ENCODE peak calls at places on chromosomes 11 and 22, in eight cellular contexts. Q, S, H, A, E, T, F and K are unnamed samples.

GRCh38 chr11:60844870-60845221 is 2.9 kb downstream of the CCDC86 start:
- DNase-seq in Q (no peak), S (no peak), H (peak), A (no peak), E (no peak), T (peak), F (no peak), K (no peak)

GRCh38 chr11:130118636-130119387 is 40.8 kb upstream of the ST14 start:
- DNase-seq in Q (no peak), S (no peak), H (no peak), A (no peak), E (peak), T (no peak), F (no peak), K (no peak)

GRCh38 chr11:26623076-26623666 is 51.1 kb upstream of the MUC15 start:
- DNase-seq in Q (no peak), S (no peak), H (peak), A (no peak), E (no peak), T (no peak), F (no peak), K (peak)

GRCh38 chr11:115170133-115170815 is 333.9 kb downstream of the CADM1 start:
- DNase-seq in Q (no peak), S (no peak), H (peak), A (no peak), E (peak), T (peak), F (no peak), K (peak)

GRCh38 chr22:33757443-33758124 is 162.7 kb downstream of the LARGE1 start:
- DNase-seq in Q (no peak), S (no peak), H (no peak), A (no peak), E (no peak), T (no peak), F (no peak), K (peak)

GRCh38 chr11:15189189-15189588 is 74.5 kb downstream of the INSC start:
- DNase-seq in Q (no peak), S (no peak), H (no peak), A (no peak), E (no peak), T (no peak), F (no peak), K (no peak)

GRCh38 chr11:106344392-106344791 is 266.9 kb downstream of the AASDHPPT start:
- DNase-seq in Q (no peak), S (no peak), H (peak), A (no peak), E (no peak), T (no peak), F (no peak), K (peak)

GRCh38 chr11:66543263-66544107 is 2.4 kb downstream of the ZDHHC24 start:
- DNase-seq in Q (no peak), S (no peak), H (peak), A (no peak), E (no peak), T (peak), F (no peak), K (peak)

GRCh38 chr22:35589071-35589735 is 27.9 kb downstream of the MB start:
- DNase-seq in Q (no peak), S (no peak), H (peak), A (peak), E (no peak), T (peak), F (no peak), K (peak)

GRCh38 chr11:1879941-1880720 is 11.6 kb downstream of the PRR33 start:
- DNase-seq in Q (peak), S (peak), H (peak), A (no peak), E (no peak), T (peak), F (peak), K (peak)

GRCh38 chr22:25334091-25334490 is 114.7 kb downstream of the CRYBB2 start:
- DNase-seq in Q (no peak), S (peak), H (peak), A (no peak), E (peak), T (peak), F (no peak), K (peak)

GRCh38 chr11:587978-588380 is 11.7 kb downstream of the PHRF1 start:
- DNase-seq in Q (peak), S (no peak), H (peak), A (no peak), E (no peak), T (peak), F (no peak), K (peak)

GRCh38 chr22:47307326-47307725 is 544.9 kb downstream of the TBC1D22A start:
- DNase-seq in Q (no peak), S (no peak), H (no peak), A (no peak), E (no peak), T (peak), F (no peak), K (peak)

GRCh38 chr11:30763951-30764350 is 177.8 kb upstream of the MPPED2 start:
- DNase-seq in Q (no peak), S (no peak), H (no peak), A (no peak), E (no peak), T (no peak), F (no peak), K (no peak)

GRCh38 chr11:74551754-74552145 is 40.6 kb upstream of the POLD3 start:
- DNase-seq in Q (no peak), S (no peak), H (no peak), A (no peak), E (no peak), T (no peak), F (no peak), K (no peak)

GRCh38 chr22:44752285-44753188 is at the start of gene ARHGAP8:
- DNase-seq in Q (peak), S (no peak), H (peak), A (peak), E (no peak), T (no peak), F (no peak), K (no peak)

GRCh38 chr11:40797981-40798380 is 661.5 kb downstream of the LRRC4C start:
- DNase-seq in Q (no peak), S (no peak), H (no peak), A (no peak), E (peak), T (no peak), F (no peak), K (peak)

GRCh38 chr11:116353517-116353916 is 419.3 kb downstream of the BUD13 start:
- DNase-seq in Q (no peak), S (no peak), H (peak), A (no peak), E (no peak), T (no peak), F (no peak), K (no peak)

GRCh38 chr11:6694229-6694535 is 11.0 kb upstream of the MRPL17 start:
- DNase-seq in Q (no peak), S (no peak), H (no peak), A (no peak), E (no peak), T (no peak), F (no peak), K (no peak)

GRCh38 chr22:38023045-38023444 is 34.2 kb upstream of the PICK1 start:
- DNase-seq in Q (no peak), S (no peak), H (no peak), A (no peak), E (no peak), T (no peak), F (no peak), K (no peak)

GRCh38 chr11:67644042-67644441 is 4.5 kb upstream of the TBX10 start:
- DNase-seq in Q (no peak), S (no peak), H (peak), A (peak), E (no peak), T (no peak), F (no peak), K (peak)

GRCh38 chr11:12189543-12190235 is 79.3 kb downstream of the MICAL2 start:
- DNase-seq in Q (no peak), S (no peak), H (no peak), A (peak), E (no peak), T (no peak), F (peak), K (no peak)

GRCh38 chr22:47686594-47687363 is 924.3 kb downstream of the TBC1D22A start:
- DNase-seq in Q (no peak), S (no peak), H (no peak), A (no peak), E (no peak), T (no peak), F (no peak), K (no peak)

GRCh38 chr22:42697542-42698013 is 23.1 kb downstream of the A4GALT start:
- DNase-seq in Q (no peak), S (no peak), H (peak), A (peak), E (no peak), T (peak), F (peak), K (peak)

GRCh38 chr22:36237462-36238347 is 1.6 kb downstream of the APOL2 start:
- DNase-seq in Q (no peak), S (no peak), H (no peak), A (no peak), E (peak), T (peak), F (no peak), K (peak)

GRCh38 chr11:120218695-120219033 is 7.8 kb downstream of the OAF start:
- DNase-seq in Q (no peak), S (no peak), H (no peak), A (no peak), E (no peak), T (no peak), F (no peak), K (no peak)

GRCh38 chr11:119728651-119729580 is at the start of gene NECTIN1:
- DNase-seq in Q (peak), S (peak), H (peak), A (peak), E (peak), T (peak), F (peak), K (peak)

DNA sequence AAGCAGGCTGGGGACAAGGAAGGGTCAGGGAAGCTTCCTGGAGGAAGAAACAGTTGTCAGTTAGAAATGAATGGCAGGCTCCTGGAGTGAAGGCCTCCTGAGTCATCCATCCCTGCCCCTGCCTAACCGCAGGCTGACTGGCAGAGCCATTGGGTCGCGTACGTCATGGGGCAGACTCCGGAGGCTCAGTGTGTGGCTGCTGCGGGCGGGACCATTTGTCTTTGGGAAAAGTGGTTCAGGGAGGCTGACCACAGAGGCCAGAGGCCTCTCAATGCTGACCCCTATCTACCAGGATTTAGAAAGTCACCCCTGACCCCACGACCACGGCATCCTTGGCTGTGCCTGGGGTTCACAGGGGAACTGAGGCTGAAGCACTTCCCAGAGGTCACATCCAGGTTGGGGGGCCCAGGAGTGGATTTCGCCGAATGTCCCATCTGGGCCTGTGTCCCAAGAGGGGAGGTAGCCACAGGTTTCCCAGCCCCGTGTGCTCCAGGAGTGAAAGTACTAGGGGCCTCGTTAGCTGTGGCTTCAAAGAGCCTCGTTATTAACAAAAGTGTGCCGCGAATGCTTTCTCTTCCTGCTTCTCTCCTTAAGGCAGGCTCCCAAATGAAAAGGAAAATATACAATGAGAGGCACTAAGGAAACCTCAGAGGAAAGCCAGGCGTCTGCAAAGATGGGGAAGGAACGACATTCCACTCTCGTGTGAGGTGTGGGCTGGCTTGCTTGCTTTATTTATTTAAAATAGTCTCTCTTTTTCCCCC is 58.9 kb downstream of the FLRT1 start:
- DNase-seq in Q (no peak), S (no peak), H (no peak), A (peak), E (no peak), T (peak), F (no peak), K (peak)
- TF ChIP-seq CTCF in Q (no peak), S (peak), H (no peak), A (no peak), E (no peak), T (no peak), F (no peak), K (no peak)

GRCh38 chr11:64872790-64873488 is 5.5 kb downstream of the EHD1 start:
- DNase-seq in Q (no peak), S (no peak), H (no peak), A (no peak), E (no peak), T (no peak), F (no peak), K (no peak)
- H3K4me3 ChIP-seq in Q (no peak), S (no peak), H (no peak), A (no peak), E (no peak), T (no peak), F (no peak), K (no peak)

GRCh38 chr22:26889794-26890193 is 232.4 kb downstream of the MIAT start:
- DNase-seq in Q (no peak), S (no peak), H (no peak), A (no peak), E (no peak), T (no peak), F (no peak), K (peak)

GRCh38 chr22:26891431-26891830 is 234.0 kb downstream of the MIAT start:
- DNase-seq in Q (no peak), S (no peak), H (no peak), A (no peak), E (no peak), T (no peak), F (no peak), K (no peak)

GRCh38 chr22:26892401-26893033 is 235.1 kb downstream of the MIAT start:
- DNase-seq in Q (peak), S (no peak), H (peak), A (no peak), E (no peak), T (peak), F (no peak), K (no peak)

GRCh38 chr22:26888887-26889286 is 231.5 kb downstream of the MIAT start:
- DNase-seq in Q (no peak), S (no peak), H (no peak), A (no peak), E (no peak), T (no peak), F (no peak), K (no peak)

DNA sequence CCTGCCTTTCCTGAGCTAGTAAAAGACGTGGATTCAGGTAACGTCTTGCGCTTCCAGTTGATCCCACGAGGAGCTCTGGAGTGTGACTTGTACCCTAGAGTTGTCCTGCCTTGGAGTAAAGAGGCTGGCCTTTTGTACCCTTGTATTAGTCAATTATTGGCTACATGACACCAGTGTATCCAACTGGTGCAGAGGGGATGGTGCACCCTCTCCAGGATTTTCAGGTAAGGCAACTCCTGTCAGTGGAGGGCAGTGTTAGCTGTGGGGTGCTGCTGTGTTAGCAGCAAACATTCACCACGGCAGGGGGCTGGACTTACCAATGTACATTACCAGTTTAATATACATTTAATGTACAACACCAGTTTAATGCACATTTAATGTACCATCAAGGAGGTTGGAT is 233.5 kb downstream of the MIAT start:
- DNase-seq in Q (no peak), S (no peak), H (peak), A (no peak), E (no peak), T (no peak), F (no peak), K (no peak)
- TF ChIP-seq CTCF in Q (no peak), S (no peak), H (peak), A (no peak), E (no peak), T (no peak), F (no peak), K (peak)

DNA sequence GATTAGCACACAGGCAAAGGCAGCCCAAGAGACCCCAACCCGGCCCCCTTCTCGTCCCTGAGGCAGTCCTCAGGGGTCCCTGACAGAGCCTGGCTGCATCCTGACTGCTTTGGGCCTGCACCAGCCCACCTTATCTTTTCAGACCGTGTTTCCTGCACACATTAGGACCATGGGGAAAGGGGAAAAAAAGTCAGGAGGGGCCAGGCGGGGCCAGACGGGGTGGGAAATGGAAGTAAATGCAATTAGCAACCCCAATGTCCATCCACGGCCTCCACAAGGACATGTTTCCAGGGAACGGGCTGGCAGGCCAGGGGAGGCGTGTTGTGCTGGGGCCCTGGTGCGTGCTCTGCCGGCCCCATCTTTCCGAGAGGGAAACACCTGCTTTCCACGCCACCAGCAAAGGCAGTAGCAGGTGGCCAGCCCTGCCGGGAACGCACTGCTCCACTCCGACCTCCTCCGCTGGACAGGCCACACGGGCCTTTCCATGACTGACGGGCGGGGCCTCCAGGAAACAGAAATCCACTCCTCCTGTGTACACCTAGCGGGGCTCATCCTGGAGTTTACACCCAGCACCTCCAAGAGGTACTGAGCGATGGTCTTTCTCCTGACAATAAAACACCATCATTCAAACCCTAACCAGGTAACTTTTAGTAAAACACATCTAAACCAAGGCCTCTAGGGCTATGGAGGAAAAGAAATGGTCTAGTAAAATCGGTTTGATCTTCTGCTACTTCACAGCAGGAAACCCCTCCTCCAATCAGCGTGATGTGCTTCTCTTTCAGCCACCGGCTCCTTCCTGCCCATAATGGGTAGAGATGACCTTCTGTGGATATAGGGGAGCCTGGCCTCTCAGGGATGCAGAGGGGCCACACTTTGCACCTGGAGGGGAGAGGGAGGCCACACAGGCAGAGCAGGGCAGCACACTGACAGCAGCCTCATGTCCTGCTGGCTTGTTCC is 7.2 kb downstream of the EHD1 start:
- DNase-seq in Q (no peak), S (no peak), H (no peak), A (no peak), E (no peak), T (no peak), F (no peak), K (no peak)
- H3K4me3 ChIP-seq in Q (peak), S (peak), H (no peak), A (no peak), E (no peak), T (no peak), F (peak), K (no peak)

DNA sequence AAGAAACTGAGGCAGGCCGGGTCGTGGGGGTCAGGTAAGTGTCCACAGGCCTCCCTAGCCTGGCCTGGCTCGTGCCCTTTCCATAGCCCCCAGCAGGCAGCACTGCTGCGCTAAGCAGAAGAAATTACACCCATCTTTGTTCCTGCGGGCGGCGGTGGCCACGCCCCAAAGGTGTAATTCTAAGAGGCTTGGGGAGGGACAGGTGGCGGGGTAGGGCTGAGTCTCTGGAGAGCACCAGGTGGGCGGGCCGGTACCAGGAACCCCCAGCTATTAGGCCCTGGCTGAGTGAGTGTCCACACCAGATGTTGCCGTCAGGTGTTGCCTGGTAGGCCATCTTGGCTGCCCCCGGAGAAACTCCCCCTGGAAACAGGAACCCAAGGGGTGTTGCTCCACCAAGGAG is 12.3 kb upstream of the ARAP1 start:
- DNase-seq in Q (peak), S (no peak), H (peak), A (no peak), E (no peak), T (no peak), F (no peak), K (no peak)
- TF ChIP-seq CTCF in Q (no peak), S (no peak), H (peak), A (no peak), E (no peak), T (no peak), F (no peak), K (no peak)

GRCh38 chr11:47607380-47607779 is 13.2 kb upstream of the C1QTNF4 start:
- DNase-seq in Q (no peak), S (no peak), H (peak), A (no peak), E (no peak), T (no peak), F (peak), K (peak)
- H3K4me3 ChIP-seq in Q (no peak), S (no peak), H (no peak), A (no peak), E (no peak), T (no peak), F (no peak), K (no peak)

DNA sequence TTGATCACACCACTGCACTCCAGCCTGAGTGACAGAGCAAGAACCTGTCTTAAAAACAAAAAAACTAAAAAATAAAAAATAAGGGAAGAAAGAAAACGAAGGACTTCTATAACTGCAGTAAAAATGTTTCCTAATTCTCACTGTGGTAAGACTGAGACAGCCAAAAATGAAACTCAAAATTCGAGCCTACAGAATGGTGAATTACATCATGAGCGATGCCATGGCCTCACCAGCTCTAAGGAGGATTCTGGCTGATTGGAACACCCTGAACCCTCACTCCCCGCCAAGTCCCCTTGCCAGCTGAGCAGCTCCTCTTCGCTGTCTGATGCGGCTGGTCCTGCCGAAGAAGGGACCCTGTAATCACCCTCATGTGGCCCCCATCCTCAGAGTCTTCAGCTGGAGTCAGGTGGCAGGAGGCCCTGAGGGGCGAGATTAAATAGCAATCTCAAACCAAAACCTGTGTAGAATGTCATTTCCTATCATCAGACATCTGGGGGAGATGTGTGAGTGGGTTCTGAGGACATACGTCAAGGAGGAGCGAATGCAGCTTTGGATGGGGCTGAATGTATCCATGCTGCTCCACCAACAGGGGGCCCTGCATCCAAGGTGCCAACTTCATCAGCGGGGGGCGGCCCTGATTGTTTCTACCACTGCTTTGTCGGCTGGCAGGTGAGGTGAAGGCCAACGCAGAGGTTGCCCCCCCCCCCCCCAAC is 29.2 kb downstream of the PDGFB start:
- DNase-seq in Q (peak), S (no peak), H (no peak), A (no peak), E (no peak), T (no peak), F (peak), K (no peak)
- TF ChIP-seq CTCF in Q (peak), S (no peak), H (peak), A (peak), E (peak), T (peak), F (no peak), K (peak)

GRCh38 chr11:88335284-88335683 is 2.3 kb downstream of the CTSC start:
- DNase-seq in Q (no peak), S (no peak), H (no peak), A (no peak), E (no peak), T (no peak), F (no peak), K (no peak)
- H3K4me3 ChIP-seq in Q (peak), S (no peak), H (no peak), A (peak), E (no peak), T (no peak), F (no peak), K (peak)